ENCODE peak calls at places on chromosomes 5 and 9, in eight cellular contexts. R, J, B, H, A, W, G and M are unnamed samples.

GRCh38 chr9:113215142-113215541 is 5.9 kb downstream of the FKBP15 start:
- DNase-seq in H (no peak), B (no peak), J (no peak), R (peak), W (no peak), A (no peak), G (peak), M (no peak)

GRCh38 chr5:38323645-38324295 is 65.4 kb downstream of the EGFLAM start:
- DNase-seq in A (no peak), G (peak), J (no peak), H (no peak), R (peak), B (no peak), W (no peak), M (no peak)

GRCh38 chr9:135889564-135890189 is 17.7 kb downstream of the CAMSAP1 start:
- DNase-seq in B (no peak), W (no peak), H (no peak), A (no peak), J (no peak), R (no peak), G (no peak), M (no peak)

GRCh38 chr5:129460121-129460950 is at the start of gene ADAMTS19:
- DNase-seq in R (peak), B (no peak), J (no peak), G (peak), H (no peak), W (peak), A (peak), M (no peak)

GRCh38 chr5:64873441-64873840 is 104.7 kb downstream of the CWC27 start:
- DNase-seq in H (no peak), B (no peak), A (no peak), G (no peak), J (no peak), W (no peak), R (no peak), M (no peak)

GRCh38 chr5:79759436-79759835 is 69.8 kb downstream of the CMYA5 start:
- DNase-seq in J (no peak), H (no peak), B (no peak), G (no peak), A (no peak), W (no peak), R (peak), M (no peak)

GRCh38 chr5:138339086-138339456 is 1.0 kb downstream of the FAM53C start:
- DNase-seq in W (no peak), A (no peak), H (no peak), J (no peak), R (peak), G (peak), B (no peak), M (no peak)

GRCh38 chr9:133353548-133353947 is 2.7 kb downstream of the SURF1 start:
- DNase-seq in B (no peak), H (no peak), A (no peak), R (no peak), J (no peak), G (no peak), W (no peak), M (no peak)

GRCh38 chr9:98833090-98833956 is 25.9 kb downstream of the GALNT12 start:
- DNase-seq in G (no peak), J (no peak), W (no peak), A (no peak), B (no peak), H (no peak), R (peak), M (no peak)

GRCh38 chr9:22030101-22030598 is 21.0 kb upstream of the CDKN2B start:
- DNase-seq in G (no peak), B (no peak), J (no peak), W (no peak), R (peak), A (no peak), H (no peak), M (no peak)

GRCh38 chr5:68680376-68680775 is 413.4 kb upstream of the SLC30A5 start:
- DNase-seq in G (no peak), H (no peak), R (peak), B (no peak), A (peak), W (no peak), J (no peak), M (no peak)

GRCh38 chr5:1465117-1465516 is 19.9 kb upstream of the SLC6A3 start:
- DNase-seq in H (peak), J (no peak), A (no peak), B (no peak), R (no peak), W (no peak), G (no peak), M (no peak)

GRCh38 chr5:116374434-116374852 is 200.2 kb downstream of the SEMA6A start:
- DNase-seq in A (no peak), G (no peak), H (no peak), J (no peak), W (no peak), R (no peak), B (no peak), M (no peak)

GRCh38 chr5:135973323-135974018 is 18.7 kb upstream of the LECT2 start:
- DNase-seq in W (no peak), A (no peak), R (peak), B (no peak), H (peak), G (peak), J (no peak), M (no peak)

GRCh38 chr5:37771203-37771611 is 68.6 kb downstream of the GDNF start:
- DNase-seq in G (peak), A (no peak), H (no peak), B (no peak), J (no peak), R (no peak), W (no peak), M (no peak)

GRCh38 chr5:83987513-83988292 is 267.0 kb upstream of the HAPLN1 start:
- DNase-seq in R (peak), W (no peak), H (no peak), B (no peak), J (no peak), G (no peak), A (no peak), M (no peak)

GRCh38 chr9:108535526-108535925 is 320.3 kb downstream of the ACTL7B start:
- DNase-seq in R (no peak), G (no peak), A (peak), B (no peak), H (no peak), J (peak), W (no peak), M (no peak)

GRCh38 chr5:156103116-156103860 is 223.7 kb upstream of the SGCD start:
- DNase-seq in H (no peak), W (no peak), B (no peak), G (no peak), A (no peak), R (no peak), J (no peak), M (no peak)

GRCh38 chr5:116652903-116653302 is 78.3 kb upstream of the SEMA6A start:
- DNase-seq in J (no peak), R (no peak), A (no peak), B (no peak), G (no peak), W (no peak), H (no peak), M (no peak)

GRCh38 chr5:149434162-149435014 is 55.3 kb upstream of the IL17B start:
- DNase-seq in A (peak), H (peak), B (peak), J (peak), W (peak), R (peak), G (peak), M (no peak)

DNA sequence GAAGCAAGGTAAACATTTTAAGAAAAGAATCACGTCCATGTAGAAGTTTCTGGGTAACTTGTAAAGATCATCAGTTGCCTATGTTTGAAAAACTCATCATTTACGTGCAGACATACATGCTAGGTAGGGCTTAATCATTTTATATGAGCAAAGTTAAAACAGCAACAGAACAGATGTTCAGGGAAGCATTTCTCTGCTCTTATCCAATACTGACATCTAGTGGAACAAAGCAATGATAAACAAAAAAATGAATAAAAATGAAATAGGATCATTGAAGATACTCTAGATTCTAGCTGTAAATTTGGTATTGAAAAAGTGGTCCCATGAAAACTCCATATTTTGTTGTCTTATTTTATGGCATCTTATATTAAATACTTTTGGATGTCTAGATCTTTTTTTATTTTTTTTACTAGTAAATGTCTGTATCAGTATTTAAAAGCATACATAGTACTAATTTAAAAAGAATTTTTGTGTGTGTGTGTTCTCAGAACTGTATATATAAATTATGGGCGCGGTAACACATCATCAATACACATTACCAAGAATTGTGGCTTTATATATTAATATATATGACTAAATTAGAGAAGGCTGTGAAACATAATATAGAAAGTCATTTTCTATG is 1050.2 kb downstream of the CDH12 start:
- DNase-seq in W (no peak), B (peak), H (no peak), R (peak), J (peak), G (peak), A (no peak), M (no peak)
- TF ChIP-seq CTCF in W (peak), B (peak), H (peak), R (peak), J (peak), G (peak), A (peak), M (peak)

GRCh38 chr9:101977614-101978210 is 239.3 kb upstream of the GRIN3A start:
- DNase-seq in G (peak), W (no peak), J (no peak), R (peak), H (no peak), A (no peak), B (no peak), M (no peak)
- TF ChIP-seq CTCF in G (peak), W (peak), J (peak), R (peak), H (peak), A (peak), B (peak), M (peak)

GRCh38 chr5:73705364-73705763 is 79.4 kb downstream of the ARHGEF28 start:
- DNase-seq in R (no peak), J (no peak), B (no peak), H (no peak), W (no peak), A (no peak), G (no peak), M (no peak)
- TF ChIP-seq CTCF in R (no peak), J (no peak), B (peak), H (no peak), W (no peak), A (peak), G (no peak), M (no peak)

GRCh38 chr5:169229342-169229892 is 71.5 kb downstream of the SLIT3 start:
- DNase-seq in J (no peak), R (peak), A (no peak), H (no peak), B (no peak), G (no peak), W (no peak), M (no peak)

GRCh38 chr5:169222934-169223594 is 77.9 kb downstream of the SLIT3 start:
- DNase-seq in H (no peak), G (no peak), B (no peak), W (no peak), A (no peak), J (no peak), R (peak), M (no peak)

GRCh38 chr5:169225830-169226356 is 75.0 kb downstream of the SLIT3 start:
- DNase-seq in J (no peak), R (no peak), B (no peak), W (no peak), H (no peak), A (no peak), G (no peak), M (no peak)

GRCh38 chr5:169223595-169223953 is 77.4 kb downstream of the SLIT3 start:
- DNase-seq in B (no peak), A (no peak), W (no peak), J (no peak), G (no peak), R (peak), H (no peak), M (no peak)

GRCh38 chr5:169226904-169227303 is 74.0 kb downstream of the SLIT3 start:
- DNase-seq in G (no peak), H (no peak), R (no peak), W (no peak), J (no peak), A (no peak), B (no peak), M (no peak)
- TF ChIP-seq CTCF in G (no peak), H (no peak), R (no peak), W (no peak), J (no peak), A (peak), B (peak), M (no peak)

DNA sequence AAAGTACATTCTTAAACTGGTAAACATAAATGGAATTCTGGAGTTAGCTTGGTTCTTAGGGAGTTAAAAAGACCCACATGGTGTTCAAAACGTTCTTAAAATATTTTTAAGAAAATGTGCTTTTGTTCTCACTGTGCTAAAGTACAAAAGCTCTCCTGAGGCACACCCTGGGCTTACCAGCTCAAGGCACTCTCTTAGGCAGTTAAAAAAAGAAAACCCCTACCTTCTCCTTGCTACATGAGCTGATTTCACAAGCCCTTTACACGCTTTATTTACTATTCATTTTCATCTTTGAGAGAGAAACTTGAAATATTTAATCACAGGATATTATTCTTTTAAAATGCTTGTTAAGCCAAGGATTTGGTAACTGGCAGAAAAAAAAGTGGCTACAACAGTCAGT is 723.3 kb upstream of the GRAMD2B start:
- DNase-seq in A (no peak), G (no peak), J (no peak), R (peak), B (no peak), W (no peak), H (no peak), M (no peak)
- TF ChIP-seq CTCF in A (no peak), G (no peak), J (no peak), R (no peak), B (no peak), W (no peak), H (no peak), M (no peak)

GRCh38 chr9:86487222-86487841 is 133.1 kb upstream of the TUT7 start:
- DNase-seq in G (peak), R (peak), J (peak), B (peak), H (no peak), W (no peak), A (no peak), M (peak)
- TF ChIP-seq CTCF in G (peak), R (peak), J (peak), B (peak), H (peak), W (peak), A (peak), M (peak)